ENCODE peak calls at places on chromosomes 12 and 14, in four cellular contexts. O, U, F and C are unnamed samples.

GRCh38 chr12:56248711-56249110 is 9.5 kb downstream of the ANKRD52 start:
- DNase-seq in F (no peak), U (no peak), O (no peak), C (no peak)

GRCh38 chr12:49332441-49332861 is 4.5 kb downstream of the C1QL4 start:
- DNase-seq in F (no peak), O (no peak), U (no peak), C (no peak)

GRCh38 chr12:18079541-18080230 is 10.3 kb downstream of the RERGL start:
- DNase-seq in F (no peak), O (no peak), U (no peak), C (no peak)

GRCh38 chr12:108772247-108772646 is 40.9 kb upstream of the CORO1C start:
- DNase-seq in O (no peak), F (no peak), U (no peak), C (peak; percentile 49)

GRCh38 chr12:81212996-81213696 is 135.3 kb downstream of the ACSS3 start:
- DNase-seq in O (no peak), U (no peak), F (no peak), C (no peak)

GRCh38 chr14:100328495-100329163 is 5.5 kb downstream of the SLC25A47 start:
- DNase-seq in O (no peak), F (no peak), U (no peak), C (no peak)

GRCh38 chr14:73312697-73313096 is 75.4 kb downstream of the PAPLN start:
- DNase-seq in F (no peak), O (no peak), U (no peak), C (no peak)

GRCh38 chr12:123058471-123058870 is 78.0 kb downstream of the ARL6IP4 start:
- DNase-seq in U (no peak), F (no peak), O (no peak), C (no peak)

GRCh38 chr12:94267907-94268575 is 119.7 kb downstream of the PLXNC1 start:
- DNase-seq in U (no peak), O (no peak), F (no peak), C (no peak)

GRCh38 chr12:508795-509194 is 49.1 kb downstream of the B4GALNT3 start:
- DNase-seq in F (no peak), U (no peak), O (no peak), C (no peak)

GRCh38 chr14:106209745-106210144 is 683.4 kb downstream of the TMEM121 start:
- DNase-seq in O (no peak), F (no peak), U (no peak), C (no peak)

GRCh38 chr14:43778607-43778955 is 728.5 kb downstream of the FSCB start:
- DNase-seq in O (peak; percentile 58), F (no peak), U (no peak), C (no peak)

GRCh38 chr12:16198884-16199283 is 78.6 kb downstream of the SLC15A5 start:
- DNase-seq in O (no peak), U (peak; percentile 25), F (no peak), C (no peak)

GRCh38 chr14:69648480-69649414 is 37.4 kb downstream of the SUSD6 start:
- DNase-seq in O (peak; percentile 83), F (no peak), U (no peak), C (no peak)

GRCh38 chr12:66268562-66268961 is 33.7 kb upstream of the HELB start:
- DNase-seq in U (no peak), F (no peak), O (no peak), C (no peak)

GRCh38 chr14:70722418-70722817 is 80.7 kb downstream of the TTC9 start:
- DNase-seq in O (no peak), F (no peak), U (no peak), C (no peak)

DNA sequence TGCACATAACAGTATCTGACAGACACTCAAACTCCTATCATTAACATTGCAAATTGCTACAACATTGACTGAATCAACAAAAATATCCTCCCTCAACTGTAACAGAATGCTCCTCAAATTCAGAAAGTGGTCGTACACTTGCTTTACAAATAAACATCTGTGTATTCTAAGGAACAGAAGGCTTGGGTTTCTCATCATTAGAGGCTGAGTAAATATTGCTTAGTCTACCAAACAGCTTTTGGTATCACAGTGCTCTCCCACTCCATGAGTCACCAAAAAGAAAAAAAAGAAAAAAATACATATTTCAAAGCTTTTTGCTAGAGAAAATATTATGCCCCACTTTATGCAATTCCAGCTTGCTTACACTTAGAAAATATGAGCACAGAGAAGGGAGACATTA is 23.9 kb downstream of the FERMT2 start:
- DNase-seq in F (no peak), U (no peak), O (peak; percentile 45), C (no peak)
- TF ChIP-seq ELF4 in F (no peak), U (no peak), O (no peak), C (no peak)

GRCh38 chr12:102069707-102070106 is 7.9 kb upstream of the WASHC3 start:
- DNase-seq in F (no peak), U (no peak), O (no peak), C (no peak)
- TF ChIP-seq ELF4 in F (no peak), U (no peak), O (no peak), C (no peak)

GRCh38 chr14:93702946-93703345 is 85.3 kb downstream of the PRIMA1 start:
- DNase-seq in F (no peak), U (no peak), O (no peak), C (no peak)
- TF ChIP-seq ELF4 in F (no peak), U (no peak), O (no peak), C (no peak)

DNA sequence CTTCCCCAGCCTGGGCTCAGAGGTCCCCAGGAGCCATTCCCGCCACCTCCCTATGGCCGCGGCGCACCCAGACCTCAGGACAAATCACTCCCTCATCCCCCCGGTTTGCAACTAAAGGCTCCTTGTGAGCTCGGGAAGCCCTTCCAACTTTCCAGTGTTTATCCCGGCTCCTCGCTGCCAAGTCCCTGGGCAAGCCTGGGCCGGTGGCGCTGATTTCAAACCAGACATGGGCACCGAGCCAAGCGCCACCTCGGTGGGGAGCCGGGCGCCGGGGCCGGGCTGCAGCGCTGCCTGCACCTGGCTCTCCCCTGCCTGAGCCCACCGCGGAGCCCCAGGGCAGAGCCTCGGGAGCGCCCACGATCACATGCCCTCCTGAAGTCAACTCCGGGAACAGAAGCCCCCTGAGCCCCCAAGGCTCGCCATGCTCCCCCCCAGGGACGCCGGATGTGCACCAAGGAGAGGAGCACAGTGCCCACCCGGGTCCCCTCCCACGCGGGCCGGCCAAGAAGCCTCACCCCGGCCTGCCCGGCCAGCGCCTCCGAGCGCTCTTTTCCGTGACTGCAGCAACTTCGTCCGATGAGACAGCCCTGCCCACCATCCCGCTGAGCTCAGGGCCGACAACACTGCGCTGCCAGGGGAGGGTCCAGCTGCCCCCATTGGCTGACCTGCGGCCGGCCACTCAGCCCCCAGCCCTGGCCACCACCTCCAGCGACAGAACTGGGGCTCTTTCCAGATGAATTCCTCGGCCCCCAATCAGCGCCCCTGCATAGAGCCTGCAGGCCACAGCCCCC is 50.0 kb downstream of the NCOR2 start:
- DNase-seq in F (peak; percentile 39), U (no peak), O (no peak), C (no peak)
- TF ChIP-seq ELF4 in F (no peak), U (no peak), O (no peak), C (no peak)

GRCh38 chr12:77339610-77340009 is 274.2 kb upstream of the E2F7 start:
- DNase-seq in O (no peak), U (no peak), F (no peak), C (no peak)

GRCh38 chr12:77344651-77345050 is 279.3 kb upstream of the E2F7 start:
- DNase-seq in U (no peak), O (no peak), F (no peak), C (no peak)

GRCh38 chr12:77345336-77345735 is 280.0 kb upstream of the E2F7 start:
- DNase-seq in U (no peak), O (no peak), F (no peak), C (no peak)

GRCh38 chr12:77342275-77342674 is 276.9 kb upstream of the E2F7 start:
- DNase-seq in U (no peak), O (no peak), F (no peak), C (no peak)

GRCh38 chr12:77343291-77343690 is 277.9 kb upstream of the E2F7 start:
- DNase-seq in O (no peak), F (no peak), U (no peak), C (no peak)
- TF ChIP-seq ELF4 in O (no peak), F (no peak), U (no peak), C (no peak)